ENCODE peak calls at places on chromosome X, in four cellular contexts. Y, K, Q and I are unnamed samples. For H3K4me1, the result is how much of the 10 kb centered on the place peaks cover.

GRCh38 chrX:8042304-8042703 is 115.1 kb upstream of the PNPLA4 start:
- DNase-seq in Y (peak), K (no peak), Q (no peak), I (no peak)

GRCh38 chrX:46811101-46811500 is 25.7 kb upstream of the RP2 start:
- DNase-seq in Y (no peak), K (no peak), Q (no peak), I (no peak)

GRCh38 chrX:15973299-15973698 is 118.7 kb upstream of the AP1S2 start:
- DNase-seq in Y (peak), K (no peak), Q (no peak), I (no peak)

GRCh38 chrX:118536687-118537461 is 41.3 kb downstream of the DOCK11 start:
- DNase-seq in Y (peak), K (no peak), Q (no peak), I (no peak)

GRCh38 chrX:46574941-46575381 is 1.4 kb downstream of the CHST7 start:
- DNase-seq in Y (no peak), K (peak), Q (peak), I (no peak)

GRCh38 chrX:22534643-22535042 is 261.9 kb downstream of the CBLL2 start:
- DNase-seq in Y (no peak), K (peak), Q (no peak), I (no peak)

GRCh38 chrX:110509778-110510510 is 151.3 kb downstream of the RTL9 start:
- DNase-seq in Y (no peak), K (no peak), Q (no peak), I (no peak)

GRCh38 chrX:107935664-107936433 is 46.3 kb downstream of the TEX13B start:
- DNase-seq in Y (peak), K (no peak), Q (no peak), I (no peak)

GRCh38 chrX:150236304-150236703 is 126.8 kb upstream of the MAMLD1 start:
- DNase-seq in Y (no peak), K (no peak), Q (no peak), I (no peak)

GRCh38 chrX:140180585-140180984 is 215.3 kb upstream of the CXorf66 start:
- DNase-seq in Y (no peak), K (no peak), Q (no peak), I (no peak)

GRCh38 chrX:29453333-29453732 is 762.0 kb upstream of the MAGEB2 start:
- DNase-seq in Y (no peak), K (no peak), Q (no peak), I (no peak)

GRCh38 chrX:21839334-21840198 is at the start of gene MBTPS2:
- DNase-seq in Y (peak), K (peak), Q (peak), I (peak)

GRCh38 chrX:24694825-24695224 is 1.1 kb downstream of the POLA1 start:
- DNase-seq in Y (no peak), K (no peak), Q (no peak), I (no peak)

GRCh38 chrX:11380187-11380586 is 87.0 kb downstream of the AMELX start:
- DNase-seq in Y (no peak), K (no peak), Q (no peak), I (no peak)

GRCh38 chrX:153649178-153649914 is 2.3 kb downstream of the DUSP9 start:
- DNase-seq in Y (peak), K (no peak), Q (peak), I (peak)

GRCh38 chrX:65667157-65667502 is 324 bp upstream of the MSN start:
- DNase-seq in Y (no peak), K (no peak), Q (no peak), I (no peak)

GRCh38 chrX:138858946-138859345 is 147.4 kb upstream of the FGF13 start:
- DNase-seq in Y (no peak), K (no peak), Q (no peak), I (no peak)

GRCh38 chrX:115642895-115643530 is 82.0 kb downstream of the PLS3 start:
- DNase-seq in Y (peak), K (no peak), Q (no peak), I (no peak)

GRCh38 chrX:48938721-48939416 is 18.5 kb downstream of the OTUD5 start:
- DNase-seq in Y (no peak), K (no peak), Q (no peak), I (no peak)

GRCh38 chrX:112866175-112866574 is 25.5 kb upstream of the AMOT start:
- DNase-seq in Y (no peak), K (no peak), Q (no peak), I (no peak)

GRCh38 chrX:92232182-92232581 is 453.0 kb downstream of the PCDH11X start:
- DNase-seq in Y (peak), K (no peak), Q (no peak), I (no peak)

GRCh38 chrX:153778684-153779101 is 2.1 kb upstream of the SRPK3 start:
- DNase-seq in Y (peak), K (no peak), Q (no peak), I (no peak)

GRCh38 chrX:53422915-53423268 is 219 bp downstream of the RIBC1 start:
- DNase-seq in Y (no peak), K (no peak), Q (no peak), I (no peak)

GRCh38 chrX:87702795-87703194 is 185.2 kb downstream of the KLHL4 start:
- DNase-seq in Y (no peak), K (no peak), Q (no peak), I (no peak)

GRCh38 chrX:17496407-17496806 is 121.4 kb downstream of the NHS start:
- DNase-seq in Y (no peak), K (no peak), Q (no peak), I (no peak)

GRCh38 chrX:39667746-39668507 is 429.8 kb downstream of the BCOR start:
- DNase-seq in Y (no peak), K (no peak), Q (no peak), I (no peak)

GRCh38 chrX:19839770-19840254 is 47.6 kb downstream of the SH3KBP1 start:
- DNase-seq in Y (no peak), K (no peak), Q (no peak), I (no peak)

GRCh38 chrX:72348247-72348979 is 42.7 kb upstream of the CITED1 start:
- DNase-seq in Y (no peak), K (no peak), Q (no peak), I (no peak)

GRCh38 chrX:19566359-19567141 is 51.2 kb upstream of the MAP3K15 start:
- DNase-seq in Y (no peak), K (no peak), Q (no peak), I (no peak)

GRCh38 chrX:51894697-51895336 is 1.4 kb downstream of the MAGED1 start:
- DNase-seq in Y (no peak), K (no peak), Q (peak), I (no peak)

GRCh38 chrX:112672788-112673560 is 6.8 kb downstream of the LHFPL1 start:
- DNase-seq in Y (no peak), K (no peak), Q (no peak), I (no peak)

GRCh38 chrX:132786217-132786616 is 172.2 kb downstream of the HS6ST2 start:
- DNase-seq in Y (no peak), K (no peak), Q (no peak), I (no peak)

GRCh38 chrX:134849390-134849789 is 141.4 kb upstream of the SMIM10 start:
- DNase-seq in Y (no peak), K (no peak), Q (no peak), I (no peak)

DNA sequence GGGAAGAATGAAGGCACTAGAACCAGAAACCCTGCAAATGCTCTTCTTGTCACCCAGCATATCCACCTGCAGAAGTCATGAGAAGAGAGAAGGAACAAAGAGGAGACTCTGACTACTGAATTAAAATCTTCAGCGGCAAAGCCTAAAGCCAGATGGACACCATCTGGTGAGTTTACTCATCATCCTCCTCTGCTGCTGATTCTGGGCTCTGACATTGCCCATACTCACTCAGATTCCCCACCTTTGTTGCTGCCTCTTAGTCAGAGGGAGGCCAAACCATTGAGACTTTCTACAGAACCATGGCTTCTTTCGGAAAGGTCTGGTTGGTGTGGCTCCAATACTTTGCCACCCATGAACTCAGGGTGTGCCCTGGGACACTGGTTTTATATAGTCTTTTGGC is 181.7 kb downstream of the AR start:
- DNase-seq in Y (no peak), K (no peak), Q (no peak), I (no peak)
- H3K27ac ChIP-seq in Y (no peak), K (no peak), Q (no peak), I (no peak)

GRCh38 chrX:9438950-9439494 is 25.8 kb upstream of the TBL1X start:
- DNase-seq in Y (no peak), K (no peak), Q (no peak), I (no peak)

GRCh38 chrX:9443327-9443726 is 21.5 kb upstream of the TBL1X start:
- DNase-seq in Y (no peak), K (no peak), Q (no peak), I (no peak)

GRCh38 chrX:9436812-9437211 is 28.0 kb upstream of the TBL1X start:
- DNase-seq in Y (no peak), K (no peak), Q (no peak), I (no peak)

GRCh38 chrX:9440116-9440844 is 24.6 kb upstream of the TBL1X start:
- DNase-seq in Y (no peak), K (no peak), Q (no peak), I (no peak)
- H3K4me3 ChIP-seq in Y (no peak), K (no peak), Q (no peak), I (no peak)

DNA sequence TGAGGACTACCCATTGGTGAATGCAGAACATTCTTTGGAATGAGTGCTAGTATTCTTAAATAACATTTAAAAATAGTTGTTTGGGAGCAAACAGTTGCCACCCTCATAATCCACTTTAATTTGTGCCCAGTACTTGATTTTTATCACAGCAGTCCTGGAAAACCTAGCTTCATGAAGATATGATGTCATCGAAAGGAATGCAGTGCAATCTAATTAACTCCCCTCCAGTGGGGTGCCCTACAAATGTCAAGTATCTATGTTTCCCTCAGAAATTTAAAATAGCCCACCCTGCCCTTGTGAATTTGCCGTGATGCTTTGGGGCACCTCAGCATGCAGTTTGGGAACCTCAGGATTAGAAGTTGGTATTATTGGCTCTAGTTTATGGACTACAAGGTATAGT is 5.4 kb downstream of the RAB9A start:
- DNase-seq in Y (no peak), K (no peak), Q (no peak), I (no peak)
- H3K4me1 ChIP-seq in Y (under half), K (half or more), Q (under half), I (under half)

DNA sequence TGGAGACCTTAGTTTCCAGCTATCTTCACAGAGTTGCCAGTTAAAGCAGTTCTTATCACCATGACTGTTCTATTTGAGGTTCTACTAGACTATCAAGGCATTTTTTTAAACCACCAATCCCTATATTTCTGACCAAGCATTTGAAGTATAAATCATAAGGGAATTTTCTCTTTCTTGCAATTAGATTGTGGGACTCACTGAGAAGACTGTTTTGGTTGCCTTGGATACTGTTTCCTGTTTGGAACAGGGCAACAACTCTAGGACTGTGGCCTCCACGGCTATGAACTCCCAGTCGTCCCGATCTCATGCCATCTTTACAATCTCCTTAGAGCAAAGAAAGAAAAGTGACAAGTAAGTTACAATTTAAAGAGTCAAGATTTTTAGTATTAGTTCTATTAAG is 11.8 kb downstream of the KIF4A start:
- DNase-seq in Y (no peak), K (no peak), Q (no peak), I (no peak)
- H3K27ac ChIP-seq in Y (no peak), K (no peak), Q (no peak), I (no peak)

GRCh38 chrX:41116948-41117347 is 31.7 kb downstream of the USP9X start:
- DNase-seq in Y (no peak), K (no peak), Q (no peak), I (no peak)
- H3K4me3 ChIP-seq in Y (no peak), K (no peak), Q (no peak), I (no peak)

DNA sequence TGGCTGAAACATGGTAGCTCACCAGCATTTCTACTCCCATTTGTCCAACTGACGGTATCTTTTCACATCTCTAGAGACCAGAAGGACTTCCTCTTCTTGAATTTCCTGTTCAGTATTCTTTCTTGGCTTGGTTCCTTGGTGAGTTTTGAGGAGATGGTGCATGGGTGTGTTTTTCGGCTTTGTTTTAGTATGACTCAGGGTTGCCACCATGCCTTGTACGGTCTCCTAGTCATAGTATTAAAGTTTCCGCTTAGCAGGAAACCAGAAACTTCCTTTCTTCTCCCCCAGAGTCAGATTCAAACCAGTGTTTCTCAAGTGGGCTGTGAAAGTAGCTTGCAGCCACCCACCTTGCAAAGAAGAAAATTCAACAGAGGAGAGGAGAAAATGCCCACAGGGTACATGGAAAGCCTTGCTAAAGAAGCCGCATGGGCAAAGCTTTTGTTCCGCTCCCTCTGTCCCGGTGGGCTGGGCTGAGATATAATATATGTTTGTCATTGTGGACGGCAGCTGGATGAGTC is 5.7 kb downstream of the CD99 start:
- DNase-seq in Y (peak), K (no peak), Q (no peak), I (no peak)
- H3K4me1 ChIP-seq in Y (under half), K (half or more), Q (under half), I (under half)

DNA sequence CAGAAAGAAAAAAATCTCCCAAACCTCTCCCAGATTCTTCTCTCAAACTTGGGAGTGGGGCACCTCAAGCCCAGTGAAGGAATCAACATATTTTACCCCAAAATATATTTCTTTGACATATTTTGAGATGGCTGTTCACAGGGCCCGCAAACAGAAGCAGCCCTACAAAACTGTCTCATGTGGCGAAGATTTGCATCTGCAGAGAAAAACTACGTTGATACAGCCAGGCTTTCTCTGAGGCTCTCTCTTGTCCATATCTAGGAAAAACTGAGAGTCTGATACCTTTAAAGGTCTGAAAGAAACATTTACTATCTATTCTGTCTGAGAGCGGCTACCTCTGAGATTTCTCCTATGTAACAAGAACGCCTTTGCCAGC is 23.3 kb upstream of the TMSB4X start:
- DNase-seq in Y (no peak), K (no peak), Q (no peak), I (no peak)
- H3K27ac ChIP-seq in Y (peak), K (no peak), Q (peak), I (no peak)

GRCh38 chrX:2903366-2903765 is 25.8 kb downstream of the ARSD start:
- DNase-seq in Y (peak), K (no peak), Q (no peak), I (no peak)
- H3K4me3 ChIP-seq in Y (no peak), K (no peak), Q (no peak), I (no peak)

DNA sequence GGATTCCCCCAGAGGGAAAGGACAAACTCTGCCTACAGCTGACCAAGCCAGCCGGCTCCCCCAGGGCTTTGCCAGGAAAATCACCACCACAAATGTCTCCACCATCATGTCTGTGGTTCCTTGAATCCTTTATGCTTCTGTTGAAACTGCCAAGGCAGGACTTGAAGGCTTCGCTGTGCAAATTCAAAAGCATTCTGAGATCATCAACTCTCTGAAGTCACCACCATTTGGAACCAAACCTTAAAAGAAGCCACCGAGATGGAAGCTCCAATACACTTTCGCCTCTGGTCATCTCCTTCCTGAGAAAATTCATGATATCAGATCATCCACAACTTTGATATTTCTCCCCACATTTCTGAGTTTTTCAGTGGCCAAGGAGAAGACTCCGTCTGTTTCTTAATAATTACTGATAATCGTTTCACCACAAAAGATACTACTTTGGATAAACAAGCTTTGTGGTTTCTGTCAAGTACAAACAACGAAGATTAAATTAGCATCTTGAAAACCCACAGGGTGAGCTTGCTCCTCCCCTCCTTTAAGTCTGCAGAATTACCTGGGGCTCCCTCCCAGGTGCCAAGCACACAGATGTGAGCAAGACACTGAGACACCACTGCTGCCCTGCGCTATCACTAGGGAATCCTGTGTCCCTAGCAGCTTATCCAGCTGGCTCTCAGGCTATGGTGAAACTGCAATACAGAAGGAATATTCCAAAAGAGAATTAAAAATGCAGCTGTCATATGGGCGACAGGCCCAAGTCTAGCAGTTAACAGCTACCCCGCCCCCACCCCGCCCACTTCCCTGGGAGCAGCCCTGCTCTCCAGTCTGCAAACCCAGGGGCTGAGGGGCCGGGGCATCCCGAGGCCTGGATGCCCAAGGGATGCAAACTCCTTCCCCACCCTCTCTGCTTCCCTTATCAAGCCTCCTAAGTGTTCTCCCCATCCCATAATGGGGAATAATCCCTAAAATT is 125.0 kb upstream of the TBL1X start:
- DNase-seq in Y (no peak), K (peak), Q (no peak), I (no peak)
- H3K4me1 ChIP-seq in Y (under half), K (under half), Q (under half), I (under half)